ENCODE peak calls at places on chromosomes 4 and X, in five cellular contexts. F is mucosa of descending colon; E is heart right ventricle; H is CD8-positive, alpha-beta T cell; G is psoas muscle. T is an unnamed sample. For H3K4me1, the result is how much of the 10 kb centered on the place peaks cover.

GRCh38 chr4:83993774-83994173 is 457.9 kb downstream of the GPAT3 start:
- DNase-seq in F (no peak), E (no peak), H (no peak), G (no peak), T (no peak)

GRCh38 chrX:106932492-106932923 is 12.3 kb downstream of the CLDN2 start:
- DNase-seq in F (no peak), E (no peak), H (no peak), G (no peak), T (no peak)

GRCh38 chr4:20299515-20299914 is 47.8 kb downstream of the SLIT2 start:
- DNase-seq in F (no peak), E (no peak), H (no peak), G (no peak), T (no peak)

GRCh38 chrX:150869450-150869849 is 29.0 kb downstream of the CD99L2 start:
- DNase-seq in F (peak), E (no peak), H (no peak), G (peak), T (no peak)

GRCh38 chr4:40736910-40737309 is 12.8 kb upstream of the NSUN7 start:
- DNase-seq in F (no peak), E (no peak), H (no peak), G (no peak), T (no peak)

GRCh38 chr4:3515646-3516045 is 16.6 kb downstream of the LRPAP1 start:
- DNase-seq in F (no peak), E (no peak), H (no peak), G (peak), T (no peak)

GRCh38 chr4:95513022-95513421 is 35.8 kb downstream of the UNC5C start:
- DNase-seq in F (no peak), E (no peak), H (no peak), G (no peak), T (no peak)

GRCh38 chrX:17608898-17609297 is 128.4 kb upstream of the SCML1 start:
- DNase-seq in F (no peak), E (no peak), H (no peak), G (no peak), T (no peak)

GRCh38 chr4:36316544-36317082 is 35.2 kb downstream of the DTHD1 start:
- DNase-seq in F (no peak), E (no peak), H (no peak), G (no peak), T (no peak)

GRCh38 chr4:128376958-128377357 is 89.3 kb upstream of the PGRMC2 start:
- DNase-seq in F (no peak), E (no peak), H (no peak), G (no peak), T (no peak)

GRCh38 chrX:139126493-139126892 is 404.0 kb upstream of the F9 start:
- DNase-seq in F (peak), E (no peak), H (no peak), G (peak), T (no peak)

GRCh38 chr4:183360161-183360919 is 38.1 kb upstream of the CLDN24 start:
- DNase-seq in F (no peak), E (no peak), H (no peak), G (no peak), T (no peak)

GRCh38 chr4:149716728-149717127 is 98.9 kb downstream of the IQCM start:
- DNase-seq in F (no peak), E (no peak), H (no peak), G (no peak), T (no peak)

GRCh38 chr4:154818230-154818629 is 37.2 kb downstream of the RBM46 start:
- DNase-seq in F (no peak), E (no peak), H (no peak), G (no peak), T (no peak)

GRCh38 chrX:154542723-154543424 is 3.8 kb downstream of the G6PD start:
- DNase-seq in F (no peak), E (no peak), H (no peak), G (no peak), T (no peak)

GRCh38 chr4:98816816-98817215 is 112.1 kb downstream of the EIF4E start:
- DNase-seq in F (no peak), E (no peak), H (no peak), G (no peak), T (no peak)

GRCh38 chr4:139229534-139230039 is 50.4 kb downstream of the MGARP start:
- DNase-seq in F (peak), E (no peak), H (peak), G (no peak), T (no peak)

GRCh38 chr4:25585901-25586523 is 69.6 kb upstream of the SLC34A2 start:
- DNase-seq in F (no peak), E (no peak), H (no peak), G (no peak), T (no peak)

GRCh38 chr4:182091128-182091527 is 152.1 kb upstream of the TENM3 start:
- DNase-seq in F (no peak), E (no peak), H (no peak), G (no peak), T (no peak)

DNA sequence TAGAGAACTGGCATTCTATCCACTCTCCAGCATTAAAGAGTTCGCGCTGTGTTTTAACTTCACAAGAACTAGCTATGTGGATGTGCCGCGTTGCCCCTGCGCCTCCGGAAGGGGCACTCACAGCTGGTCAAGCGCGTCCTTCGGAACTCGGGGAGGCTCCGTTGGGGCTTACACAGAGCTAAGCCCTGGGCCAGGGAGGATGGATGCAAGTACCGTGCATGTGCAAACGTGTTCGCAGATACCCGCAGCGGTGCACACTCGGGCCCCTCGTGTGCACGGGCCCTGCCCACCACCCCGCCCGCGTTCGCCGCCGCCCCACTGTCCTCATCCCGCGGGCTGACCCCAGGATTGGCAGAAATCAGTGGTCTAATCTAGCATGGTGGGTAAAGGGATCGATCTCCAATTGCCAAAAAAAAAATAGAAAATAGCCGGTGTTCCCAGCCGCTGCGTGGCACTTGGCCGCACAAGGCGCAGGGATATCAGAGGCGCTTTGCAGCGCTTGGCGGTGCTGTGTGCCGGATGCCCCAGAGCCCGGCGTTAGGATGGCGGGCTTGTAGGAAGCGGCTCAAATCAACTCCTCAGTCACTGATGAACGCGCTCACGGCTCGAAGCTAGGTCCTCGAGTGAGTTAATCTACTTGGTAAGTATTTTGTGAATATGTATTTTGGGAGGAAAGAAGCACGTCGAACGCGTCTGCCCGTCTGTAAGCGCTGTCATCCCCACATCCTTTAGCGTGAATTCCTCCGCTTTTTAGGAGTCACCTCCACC is 988 bp upstream of the PCDH10 start:
- DNase-seq in F (no peak), E (peak), H (no peak), G (no peak), T (no peak)
- H3K4me3 ChIP-seq in F (no peak), E (peak), H (no peak), G (peak), T (peak)

GRCh38 chr4:1711055-1711905 is 839 bp downstream of the SLBP start:
- DNase-seq in F (peak), E (peak), H (peak), G (peak), T (peak)
- H3K4me1 ChIP-seq in F (under half), E (under half), H (under half), G (under half), T (under half)

GRCh38 chr4:102867278-102868152 is 1.3 kb upstream of the CISD2 start:
- DNase-seq in F (no peak), E (no peak), H (no peak), G (no peak), T (no peak)

GRCh38 chr4:102868782-102869568 is at the start of gene CISD2:
- DNase-seq in F (peak), E (peak), H (peak), G (peak), T (peak)

GRCh38 chr4:102868153-102868781 is 525 bp upstream of the CISD2 start:
- DNase-seq in F (peak), E (peak), H (peak), G (peak), T (peak)

GRCh38 chr4:102869569-102870227 is 906 bp downstream of the CISD2 start:
- DNase-seq in F (peak), E (no peak), H (no peak), G (no peak), T (no peak)

DNA sequence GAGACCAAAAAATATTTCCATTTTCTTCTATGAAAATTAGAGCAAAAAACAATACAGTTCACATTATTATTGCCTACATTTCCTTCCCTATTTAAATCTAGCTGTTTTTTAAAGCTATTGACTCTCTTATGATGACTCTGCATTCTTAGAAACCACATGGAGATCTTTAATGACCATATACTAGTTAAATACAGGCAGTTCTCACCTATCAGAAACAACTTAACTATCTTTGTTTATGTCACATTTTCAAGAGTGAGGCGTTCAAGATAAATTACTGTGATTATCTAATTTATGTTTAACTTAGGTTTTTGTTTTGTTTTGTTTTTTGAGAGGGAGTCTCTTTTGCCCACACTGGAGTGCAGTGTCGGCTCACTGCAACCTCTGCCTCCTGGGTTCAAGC is 3.0 kb downstream of the CISD2 start:
- DNase-seq in F (no peak), E (no peak), H (no peak), G (no peak), T (no peak)
- H3K4me3 ChIP-seq in F (no peak), E (no peak), H (no peak), G (no peak), T (no peak)

GRCh38 chr4:39039108-39039507 is 6.9 kb upstream of the TMEM156 start:
- DNase-seq in F (no peak), E (no peak), H (no peak), G (no peak), T (no peak)
- H3K4me1 ChIP-seq in F (under half), E (under half), H (under half), G (under half), T (under half)

GRCh38 chr4:118904418-118904817 is 15.8 kb downstream of the SYNPO2 start:
- DNase-seq in F (no peak), E (no peak), H (no peak), G (no peak), T (peak)
- H3K4me3 ChIP-seq in F (no peak), E (no peak), H (no peak), G (peak), T (no peak)

GRCh38 chr4:168560184-168560834 is 63.5 kb downstream of the PALLD start:
- DNase-seq in F (peak), E (no peak), H (no peak), G (no peak), T (no peak)

GRCh38 chr4:168564024-168564423 is 67.2 kb downstream of the PALLD start:
- DNase-seq in F (no peak), E (no peak), H (no peak), G (no peak), T (no peak)

GRCh38 chr4:168560835-168561210 is 64.0 kb downstream of the PALLD start:
- DNase-seq in F (no peak), E (no peak), H (no peak), G (no peak), T (no peak)

GRCh38 chr4:168558587-168558986 is 61.7 kb downstream of the PALLD start:
- DNase-seq in F (no peak), E (no peak), H (no peak), G (no peak), T (no peak)

DNA sequence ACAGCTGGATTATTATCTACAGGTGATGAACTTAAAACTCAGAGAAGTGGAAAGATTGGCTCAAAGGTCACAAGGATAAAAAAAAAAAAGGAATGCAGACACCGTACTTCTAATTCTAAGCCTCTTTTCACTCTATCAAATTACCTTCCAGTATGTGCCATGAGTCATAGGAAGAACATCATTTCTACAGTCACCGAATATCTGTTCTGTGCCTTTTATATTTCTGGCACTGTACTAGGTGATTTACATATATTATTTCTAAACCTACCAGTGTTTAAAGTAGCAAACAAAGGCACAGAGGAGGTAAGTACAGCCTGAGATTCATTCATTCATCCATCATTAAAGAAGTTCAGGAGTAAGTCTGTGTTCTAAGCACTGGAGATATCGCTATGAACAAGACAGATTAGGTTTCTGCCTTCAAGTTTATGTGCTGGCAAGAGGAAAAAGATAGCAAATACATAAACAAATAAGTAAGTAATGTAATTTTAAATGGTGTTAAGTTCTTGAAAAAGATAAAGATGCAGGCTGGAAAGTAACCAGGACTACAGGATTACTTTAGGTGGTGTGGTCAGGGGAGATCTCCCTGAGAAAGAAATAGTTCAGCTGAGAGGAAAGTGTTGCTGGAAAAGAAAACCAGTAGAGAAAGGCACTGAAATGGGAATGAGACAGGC is 65.3 kb downstream of the PALLD start:
- DNase-seq in F (no peak), E (no peak), H (no peak), G (no peak), T (no peak)
- H3K4me1 ChIP-seq in F (under half), E (under half), H (under half), G (half or more), T (under half)

DNA sequence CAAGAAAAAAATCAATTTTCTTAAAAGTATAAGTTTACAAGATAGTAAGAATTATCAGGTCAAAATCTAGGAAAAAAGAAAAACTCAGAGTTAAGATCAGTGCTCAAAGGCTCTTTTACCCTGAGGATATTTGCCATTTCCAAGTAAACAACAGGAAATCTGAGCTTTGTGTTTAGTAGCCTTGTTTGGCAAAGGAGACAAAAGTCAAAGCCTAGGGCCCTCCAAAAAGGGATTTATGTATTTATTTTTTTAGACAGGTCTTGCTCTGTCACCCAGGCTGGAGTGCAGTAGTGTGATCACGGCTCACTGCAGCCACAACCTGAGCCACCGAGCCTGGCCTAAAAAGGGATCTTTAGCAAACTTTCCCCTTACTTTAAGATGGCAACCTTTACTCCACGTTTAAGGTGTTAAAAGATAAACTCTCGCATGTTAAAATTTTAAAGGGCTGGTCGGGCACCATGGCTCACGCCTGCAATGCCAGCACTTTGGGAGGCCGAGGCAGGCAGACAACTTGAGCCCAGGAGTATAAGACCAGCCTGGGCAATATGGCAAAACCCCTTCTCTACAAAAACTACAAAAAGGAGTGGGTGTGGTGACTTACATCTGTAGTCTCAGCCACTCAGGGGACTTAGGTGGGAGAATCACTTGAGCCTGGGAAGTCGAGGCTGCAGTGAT is 21.3 kb upstream of the OPHN1 start:
- DNase-seq in F (no peak), E (no peak), H (no peak), G (no peak), T (no peak)
- H3K4me3 ChIP-seq in F (no peak), E (no peak), H (no peak), G (no peak), T (no peak)

GRCh38 chrX:100445593-100445992 is 35.5 kb upstream of the PCDH19 start:
- DNase-seq in F (no peak), E (no peak), H (no peak), G (no peak), T (no peak)
- H3K4me1 ChIP-seq in F (under half), E (under half), H (under half), G (under half), T (under half)

T was measured in ovary.